ENCODE peak calls at places on chromosomes 1 and 21, in five cellular contexts. I is BE2C; P is stimulated activated CD8-positive, alpha-beta memory T cell treated with anti-CD3 and anti-CD28 coated beads, Interleukin-4, amount 100 ng/mL, for 24 hours; M is dermis microvascular lymphatic vessel endothelial cell; G is cardiac fibroblast. O is an unnamed sample.

GRCh38 chr1:100187912-100188311 is 9.9 kb upstream of the LRRC39 start:
- DNase-seq in G (peak; percentile 89), I (no peak), P (no peak), M (no peak), O (no peak)

GRCh38 chr1:116375884-116376733 is 3.1 kb downstream of the ATP1A1 start:
- DNase-seq in M (no peak), I (peak; percentile 41), G (peak; percentile 85), P (no peak), O (peak; percentile 42)

GRCh38 chr1:150974580-150975478 is at the start of gene CERS2:
- DNase-seq in I (peak; percentile 91), P (peak; percentile 58), M (peak; percentile 35), G (peak; percentile 86), O (peak; percentile 97)

GRCh38 chr1:11982010-11982392 is 1.8 kb downstream of the MFN2 start:
- DNase-seq in P (no peak), G (peak; percentile 49), M (no peak), I (no peak), O (no peak)

GRCh38 chr21:46066843-46067331 is 31.0 kb upstream of the COL6A2 start:
- DNase-seq in G (peak; percentile 78), P (no peak), M (no peak), I (no peak), O (no peak)

GRCh38 chr1:243539636-243540035 is 283.8 kb downstream of the SDCCAG8 start:
- DNase-seq in G (no peak), I (no peak), M (no peak), P (no peak), O (no peak)

GRCh38 chr21:46202592-46203202 is 18.4 kb upstream of the SPATC1L start:
- DNase-seq in P (no peak), I (no peak), G (no peak), M (peak; percentile 72), O (no peak)

GRCh38 chr21:41784456-41785102 is 17.7 kb upstream of the RIPK4 start:
- DNase-seq in G (no peak), M (no peak), P (no peak), I (no peak), O (no peak)

GRCh38 chr1:59125711-59126320 is 171.1 kb upstream of the FGGY start:
- DNase-seq in G (no peak), P (no peak), I (no peak), M (no peak), O (no peak)

GRCh38 chr1:220887202-220887867 is 8.1 kb downstream of the HLX start:
- DNase-seq in G (no peak), P (no peak), M (no peak), I (peak; percentile 36), O (no peak)

GRCh38 chr1:219927956-219928790 is at the start of gene SLC30A10:
- DNase-seq in I (peak; percentile 30), G (peak; percentile 4), M (no peak), P (no peak), O (peak; percentile 81)

GRCh38 chr1:207027221-207027777 is 5.3 kb downstream of the C1orf116 start:
- DNase-seq in M (no peak), I (no peak), G (no peak), P (no peak), O (no peak)